ENCODE peak calls at places on chromosomes 2 and 18, in eight cellular contexts. U is hepatocyte, Y is foreskin fibroblast, D is A549, X is nephron progenitor cell, L is GM12865, V is progenitor cell of endocrine pancreas, N is lower lobe of right lung. W is an unnamed sample.

GRCh38 chr2:96090181-96090500 is 26.2 kb downstream of the ADRA2B start:
- DNase-seq in L (no peak), Y (no peak), X (no peak), U (no peak), D (no peak), N (peak; percentile 13), V (peak; percentile 6), W (no peak)

GRCh38 chr2:208867374-208867773 is 460.8 kb downstream of the PTH2R start:
- DNase-seq in L (no peak), Y (no peak), U (no peak), V (no peak), N (no peak), X (no peak), D (no peak), W (no peak)

GRCh38 chr2:67215214-67215613 is 181.9 kb upstream of the ETAA1 start:
- DNase-seq in N (peak; percentile 54), Y (peak; percentile 65), D (peak; percentile 6), L (peak; percentile 6), X (peak; percentile 81), V (peak; percentile 55), U (peak; percentile 86), W (no peak)

GRCh38 chr2:207423886-207424285 is 105.9 kb upstream of the CREB1 start:
- DNase-seq in Y (peak; percentile 93), L (peak; percentile 87), V (no peak), N (no peak), X (no peak), U (no peak), D (no peak), W (no peak)

GRCh38 chr18:57210101-57210661 is 63.3 kb downstream of the BOD1L2 start:
- DNase-seq in L (no peak), V (no peak), N (no peak), X (peak; percentile 42), U (peak; percentile 90), D (peak; percentile 66), Y (peak; percentile 80), W (no peak)

GRCh38 chr2:200652158-200652557 is 66.3 kb downstream of the AOX1 start:
- DNase-seq in L (no peak), D (no peak), N (no peak), V (no peak), U (no peak), X (no peak), Y (no peak), W (no peak)

GRCh38 chr2:121897335-121897970 is 142.0 kb downstream of the TSN start:
- DNase-seq in Y (peak; percentile 47), V (no peak), U (peak; percentile 48), D (peak; percentile 44), X (peak; percentile 19), L (peak; percentile 59), N (no peak), W (no peak)

GRCh38 chr2:231940795-231941194 is 14.6 kb upstream of the NPPC start:
- DNase-seq in Y (no peak), D (no peak), N (no peak), L (no peak), U (no peak), X (no peak), V (no peak), W (no peak)

GRCh38 chr2:177261115-177261779 is 3.3 kb downstream of the NFE2L2 start:
- DNase-seq in X (no peak), L (no peak), U (no peak), Y (no peak), N (no peak), D (no peak), V (no peak), W (no peak)

GRCh38 chr2:147110317-147110716 is 734.5 kb upstream of the ACVR2A start:
- DNase-seq in U (no peak), V (no peak), N (no peak), X (no peak), Y (peak; percentile 22), L (no peak), D (no peak), W (no peak)

GRCh38 chr2:20609349-20609994 is 41.4 kb downstream of the HS1BP3 start:
- DNase-seq in X (no peak), N (peak; percentile 30), L (no peak), Y (peak; percentile 85), D (no peak), V (no peak), U (peak; percentile 62), W (no peak)

GRCh38 chr2:163934134-163934533 is 198.3 kb upstream of the FIGN start:
- DNase-seq in V (no peak), Y (no peak), U (no peak), D (no peak), N (no peak), X (no peak), L (no peak), W (no peak)

GRCh38 chr2:174138161-174138560 is 110.2 kb downstream of the OLA1 start:
- DNase-seq in V (no peak), N (no peak), Y (no peak), D (peak; percentile 7), X (no peak), L (peak; percentile 8), U (no peak), W (no peak)

GRCh38 chr2:58604096-58604495 is 363.0 kb upstream of the FANCL start:
- DNase-seq in Y (peak; percentile 72), L (no peak), D (no peak), V (no peak), N (no peak), X (no peak), U (no peak), W (no peak)

GRCh38 chr2:27376151-27376865 is 4.2 kb downstream of the ZNF513 start:
- DNase-seq in D (no peak), N (no peak), V (no peak), X (no peak), Y (no peak), L (no peak), U (no peak), W (no peak)

GRCh38 chr2:45000341-45000901 is 8.8 kb downstream of the SIX2 start:
- DNase-seq in D (no peak), L (no peak), V (no peak), Y (no peak), N (no peak), U (no peak), X (peak; percentile 69), W (no peak)

GRCh38 chr2:159091981-159092380 is 123.5 kb downstream of the TANC1 start:
- DNase-seq in V (no peak), N (no peak), Y (no peak), L (peak; percentile 64), D (no peak), U (no peak), X (no peak), W (no peak)

GRCh38 chr2:33477473-33478468 is 1.3 kb downstream of the RASGRP3 start:
- DNase-seq in Y (no peak), U (peak; percentile 12), N (peak; percentile 64), V (no peak), X (no peak), D (no peak), L (peak; percentile 91), W (peak; percentile 36)

GRCh38 chr18:78092901-78093300 is 843.3 kb downstream of the GALR1 start:
- DNase-seq in N (no peak), D (no peak), L (no peak), Y (no peak), U (no peak), X (no peak), V (no peak), W (no peak)

DNA sequence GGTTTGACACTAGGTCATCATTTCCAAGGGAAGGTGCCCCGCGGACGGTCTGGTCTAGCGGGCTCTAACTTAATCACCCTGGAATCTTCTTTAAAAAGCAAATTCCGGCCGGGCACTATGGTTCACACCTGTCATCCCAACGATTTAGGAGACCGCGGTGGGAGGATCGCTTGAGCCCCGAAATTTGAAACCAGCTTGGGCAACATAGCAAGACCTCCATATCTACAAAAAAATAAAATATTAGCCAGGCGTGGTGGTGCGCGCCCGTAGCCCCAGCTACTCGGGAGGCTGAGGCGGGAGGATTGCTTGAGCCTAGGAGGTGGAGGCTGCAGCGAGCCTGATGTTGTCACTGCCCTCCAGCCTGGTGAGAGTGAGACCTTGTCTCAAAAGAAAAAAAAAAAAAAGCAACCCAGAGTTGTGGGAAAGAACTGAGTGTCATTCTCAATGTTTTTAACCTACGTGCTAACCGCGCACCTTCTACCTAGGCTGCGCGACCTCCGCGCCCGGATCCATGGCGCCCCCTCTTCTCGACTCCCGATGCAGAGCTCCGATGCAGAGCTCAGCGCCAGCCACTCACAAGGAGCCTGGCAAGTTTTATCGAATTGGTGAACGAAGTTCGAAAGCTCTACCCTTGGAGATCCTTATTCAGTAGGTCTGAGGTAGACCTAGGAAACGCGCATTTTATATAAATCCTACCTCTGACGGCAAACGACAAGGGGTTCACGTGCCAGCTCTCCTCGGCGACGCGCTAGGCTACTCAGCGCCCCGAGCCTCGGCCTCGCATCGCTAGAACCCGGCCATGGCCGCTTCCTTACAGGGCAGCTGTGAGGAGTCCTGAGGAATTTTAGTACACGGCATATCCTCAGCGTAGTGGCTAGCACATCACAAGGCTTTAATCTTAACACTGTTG is 877 bp upstream of the TWSG1 start:
- DNase-seq in U (no peak), D (peak; percentile 17), X (peak; percentile 4), Y (no peak), L (peak; percentile 3), V (no peak), N (peak; percentile 46), W (no peak)
- TF ChIP-seq CTCF in U (no peak), D (no peak), X (no peak), Y (no peak), L (no peak), V (no peak), N (no peak), W (no peak)

DNA sequence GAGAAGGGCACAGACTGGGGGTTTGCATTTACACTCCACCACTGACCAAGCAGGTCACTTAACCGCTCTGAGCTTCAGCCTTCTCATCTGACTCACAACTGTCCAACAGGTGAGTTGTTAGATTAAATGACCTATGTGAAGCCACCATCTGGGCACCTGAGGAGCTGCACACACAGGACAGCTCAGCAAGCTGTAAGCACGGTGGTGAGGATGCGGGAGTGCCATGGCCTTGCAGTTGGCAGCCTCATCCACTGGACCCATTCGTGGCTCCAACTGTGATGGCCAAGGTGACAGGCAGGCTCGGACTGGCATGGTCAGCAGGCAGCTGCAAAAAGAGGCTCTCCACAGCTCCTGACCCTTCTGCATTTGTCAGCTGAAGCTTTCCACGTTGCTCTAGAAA is 23.3 kb upstream of the AMMECR1L start:
- DNase-seq in V (no peak), U (no peak), N (no peak), Y (no peak), X (no peak), L (no peak), D (no peak), W (no peak)
- TF ChIP-seq CTCF in V (peak; percentile 8), U (no peak), N (no peak), Y (no peak), X (no peak), L (no peak), D (no peak), W (no peak)

GRCh38 chr2:241267249-241268067 is 48.0 kb downstream of the HDLBP start:
- DNase-seq in Y (no peak), L (no peak), U (no peak), D (no peak), X (no peak), N (no peak), V (no peak), W (no peak)
- TF ChIP-seq CTCF in Y (no peak), L (peak; percentile 7), U (no peak), D (no peak), X (no peak), N (no peak), V (no peak), W (no peak)

DNA sequence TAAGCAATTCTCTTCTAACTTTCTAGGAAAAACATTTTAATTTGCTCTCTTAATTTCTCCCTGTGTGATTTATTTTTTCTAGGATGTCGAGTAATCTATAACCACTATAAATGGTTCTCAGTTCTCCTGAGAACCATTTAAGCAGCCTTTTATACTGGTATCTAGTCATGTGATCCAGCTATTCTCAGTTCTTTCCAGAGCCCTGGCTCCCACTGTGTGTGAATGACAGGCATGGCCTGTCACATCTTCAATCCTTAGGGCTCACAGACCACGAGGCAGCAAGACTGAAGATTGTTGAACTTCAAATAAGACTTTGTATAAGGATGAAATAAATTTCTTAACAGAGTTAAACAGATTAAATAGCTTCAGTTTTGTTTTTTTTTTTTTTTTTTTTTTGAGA is 219.4 kb downstream of the HNMT start:
- DNase-seq in N (no peak), D (no peak), X (no peak), U (no peak), Y (no peak), L (no peak), V (no peak), W (no peak)
- TF ChIP-seq CTCF in N (no peak), D (no peak), X (no peak), U (no peak), Y (no peak), L (no peak), V (no peak), W (no peak)

W was measured in activated B cell treated with CpG ODN at 0.5 μM for 24 hours.